ENCODE peak calls at places on chromosome 14, in eight cellular contexts. M is fibroblast of lung; F is astrocyte of the cerebellum; O is lower leg skin; A is neural crest cell; W is LoVo; E is foreskin keratinocyte; L is effector CD4-positive, alpha-beta T cell. K is an unnamed sample.
A peak's percentile ranks its signal among the peaks of the same experiment; 100 is the strongest.

GRCh38 chr14:61553730-61554641 is 141.3 kb upstream of the HIF1A start:
- DNase-seq in M (peak; percentile 98), F (peak; percentile 73), O (peak; percentile 82), A (no peak), W (peak; percentile 28), E (no peak), L (no peak), K (peak; percentile 96)

GRCh38 chr14:74541225-74541624 is 47.7 kb downstream of the ISCA2 start:
- DNase-seq in M (no peak), F (no peak), O (no peak), A (no peak), W (no peak), E (no peak), L (no peak), K (no peak)

GRCh38 chr14:23862513-23862912 is 91.1 kb upstream of the DHRS4 start:
- DNase-seq in M (no peak), F (no peak), O (no peak), A (no peak), W (no peak), E (no peak), L (no peak), K (no peak)

GRCh38 chr14:28952707-28953106 is 186.1 kb downstream of the FOXG1 start:
- DNase-seq in M (no peak), F (no peak), O (no peak), A (no peak), W (no peak), E (no peak), L (no peak), K (no peak)

GRCh38 chr14:70245026-70245425 is 56.3 kb upstream of the SLC8A3 start:
- DNase-seq in M (no peak), F (no peak), O (no peak), A (no peak), W (no peak), E (peak; percentile 58), L (no peak), K (no peak)

GRCh38 chr14:97056086-97056485 is 258.9 kb downstream of the VRK1 start:
- DNase-seq in M (no peak), F (no peak), O (no peak), A (no peak), W (no peak), E (no peak), L (no peak), K (no peak)

GRCh38 chr14:53517276-53517960 is 364.3 kb upstream of the DDHD1 start:
- DNase-seq in M (peak; percentile 59), F (no peak), O (no peak), A (no peak), W (no peak), E (no peak), L (no peak), K (peak; percentile 48)

GRCh38 chr14:75274045-75274898 is 4.4 kb upstream of the FOS start:
- DNase-seq in M (no peak), F (no peak), O (peak; percentile 62), A (no peak), W (no peak), E (no peak), L (no peak), K (no peak)

GRCh38 chr14:77208266-77208978 is 26.8 kb downstream of the TMEM63C start:
- DNase-seq in M (peak; percentile 50), F (peak; percentile 32), O (no peak), A (peak; percentile 85), W (peak; percentile 60), E (peak; percentile 43), L (peak; percentile 45), K (peak; percentile 55)

GRCh38 chr14:93788557-93789365 is 476 bp upstream of the PRIMA1 start:
- DNase-seq in M (no peak), F (no peak), O (peak; percentile 88), A (peak; percentile 31), W (no peak), E (peak; percentile 16), L (no peak), K (no peak)

GRCh38 chr14:59161571-59162175 is 26.8 kb upstream of the DAAM1 start:
- DNase-seq in M (peak; percentile 88), F (peak; percentile 22), O (no peak), A (peak; percentile 5), W (no peak), E (peak; percentile 30), L (no peak), K (peak; percentile 45)

GRCh38 chr14:33765251-33765650 is 185.6 kb downstream of the EGLN3 start:
- DNase-seq in M (peak; percentile 82), F (peak; percentile 57), O (no peak), A (peak; percentile 57), W (no peak), E (no peak), L (no peak), K (no peak)

GRCh38 chr14:49769171-49769570 is 1.2 kb downstream of the KLHDC2 start:
- DNase-seq in M (peak; percentile 74), F (no peak), O (no peak), A (no peak), W (peak; percentile 48), E (no peak), L (no peak), K (peak; percentile 57)

GRCh38 chr14:61761557-61761956 is 663 bp upstream of the SNAPC1 start:
- DNase-seq in M (no peak), F (no peak), O (peak; percentile 74), A (no peak), W (no peak), E (no peak), L (no peak), K (no peak)

GRCh38 chr14:67911506-67911905 is 91.9 kb downstream of the RAD51B start:
- DNase-seq in M (peak; percentile 34), F (peak; percentile 38), O (no peak), A (no peak), W (no peak), E (no peak), L (no peak), K (no peak)

GRCh38 chr14:34833545-34834523 is 41.3 kb downstream of the BAZ1A start:
- DNase-seq in M (no peak), F (no peak), O (no peak), A (no peak), W (no peak), E (no peak), L (no peak), K (no peak)

GRCh38 chr14:60622920-60623263 is 26.4 kb downstream of the SIX1 start:
- DNase-seq in M (peak; percentile 86), F (peak; percentile 93), O (no peak), A (no peak), W (no peak), E (no peak), L (no peak), K (no peak)

GRCh38 chr14:56854325-56854724 is 44.0 kb upstream of the OTX2 start:
- DNase-seq in M (no peak), F (no peak), O (no peak), A (no peak), W (no peak), E (no peak), L (no peak), K (no peak)

GRCh38 chr14:60647081-60647836 is 2.0 kb downstream of the SIX1 start:
- DNase-seq in M (peak; percentile 47), F (no peak), O (peak; percentile 84), A (no peak), W (peak; percentile 31), E (no peak), L (no peak), K (peak; percentile 75)

GRCh38 chr14:39765676-39766075 is 333.4 kb upstream of the FBXO33 start:
- DNase-seq in M (no peak), F (no peak), O (no peak), A (no peak), W (no peak), E (no peak), L (no peak), K (no peak)

GRCh38 chr14:58919262-58919661 is 269.2 kb upstream of the DAAM1 start:
- DNase-seq in M (peak; percentile 29), F (no peak), O (no peak), A (no peak), W (no peak), E (no peak), L (no peak), K (no peak)

K was measured in ELR.